ENCODE peak calls at places on chromosomes 1 and 21, in four cellular contexts. Z, E, J and R are unnamed samples. For H3K4me1 and H3K9me3, the result is how much of the 10 kb centered on the place peaks cover.

GRCh38 chr1:52825868-52826267 is 16.7 kb upstream of the ZYG11A start:
- DNase-seq in J (no peak), Z (no peak), E (no peak), R (no peak)

GRCh38 chr1:157001304-157001703 is 44.2 kb downstream of the ARHGEF11 start:
- DNase-seq in J (no peak), E (no peak), Z (no peak), R (no peak)

GRCh38 chr1:25675729-25676476 is 59.3 kb downstream of the MAN1C1 start:
- DNase-seq in E (no peak), Z (peak), J (no peak), R (no peak)

GRCh38 chr1:100622037-100622436 is 84.1 kb downstream of the GPR88 start:
- DNase-seq in J (no peak), E (no peak), Z (no peak), R (peak)

GRCh38 chr1:198878566-198878965 is 239.7 kb downstream of the PTPRC start:
- DNase-seq in Z (no peak), E (no peak), J (no peak), R (no peak)

GRCh38 chr1:201059401-201059800 is 35.9 kb upstream of the KIF21B start:
- DNase-seq in E (no peak), J (no peak), Z (no peak), R (no peak)

GRCh38 chr1:108961752-108962486 is 1.4 kb downstream of the CLCC1 start:
- DNase-seq in Z (no peak), E (no peak), J (no peak), R (peak)

GRCh38 chr21:18840239-18840638 is 436.7 kb upstream of the TMPRSS15 start:
- DNase-seq in J (no peak), E (no peak), Z (no peak), R (no peak)

GRCh38 chr1:48572632-48573258 is 100.7 kb upstream of the SPATA6 start:
- DNase-seq in E (no peak), J (no peak), Z (peak), R (no peak)

GRCh38 chr1:57848406-57848805 is 424.5 kb upstream of the DAB1 start:
- DNase-seq in E (no peak), J (no peak), Z (no peak), R (no peak)

GRCh38 chr1:232553050-232553754 is 76.7 kb downstream of the SIPA1L2 start:
- DNase-seq in Z (no peak), E (no peak), J (peak), R (no peak)

GRCh38 chr1:161069731-161070270 is at the start of gene ARHGAP30:
- DNase-seq in J (peak), Z (peak), E (peak), R (peak)

GRCh38 chr1:78676347-78676982 is 26.8 kb downstream of the IFI44 start:
- DNase-seq in J (no peak), Z (no peak), E (peak), R (no peak)

GRCh38 chr1:86798608-86799291 is 94.4 kb downstream of the SH3GLB1 start:
- DNase-seq in E (no peak), J (no peak), Z (no peak), R (no peak)

GRCh38 chr1:33370827-33371226 is 49.9 kb upstream of the A3GALT2 start:
- DNase-seq in E (no peak), Z (no peak), J (no peak), R (no peak)
- H3K4me1 ChIP-seq in E (under half), Z (under half), J (under half), R (under half)

DNA sequence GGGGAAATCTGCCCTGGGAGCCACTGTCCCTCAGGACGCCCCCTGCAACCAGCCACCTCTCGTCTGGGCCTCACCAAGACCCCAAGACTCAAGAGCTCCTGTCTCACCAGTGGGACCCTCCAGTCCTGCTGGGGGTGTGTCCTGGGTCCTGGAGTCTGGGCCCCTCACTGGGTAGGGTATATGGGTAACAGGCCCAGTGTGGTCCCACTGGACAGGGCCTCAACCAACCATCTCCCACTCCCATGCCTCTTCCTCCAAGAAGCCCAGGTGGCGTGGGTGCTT is 737 bp upstream of the VWA1 start:
- DNase-seq in Z (no peak), J (no peak), E (no peak), R (no peak)
- H3K27ac ChIP-seq in Z (peak), J (peak), E (peak), R (no peak)

DNA sequence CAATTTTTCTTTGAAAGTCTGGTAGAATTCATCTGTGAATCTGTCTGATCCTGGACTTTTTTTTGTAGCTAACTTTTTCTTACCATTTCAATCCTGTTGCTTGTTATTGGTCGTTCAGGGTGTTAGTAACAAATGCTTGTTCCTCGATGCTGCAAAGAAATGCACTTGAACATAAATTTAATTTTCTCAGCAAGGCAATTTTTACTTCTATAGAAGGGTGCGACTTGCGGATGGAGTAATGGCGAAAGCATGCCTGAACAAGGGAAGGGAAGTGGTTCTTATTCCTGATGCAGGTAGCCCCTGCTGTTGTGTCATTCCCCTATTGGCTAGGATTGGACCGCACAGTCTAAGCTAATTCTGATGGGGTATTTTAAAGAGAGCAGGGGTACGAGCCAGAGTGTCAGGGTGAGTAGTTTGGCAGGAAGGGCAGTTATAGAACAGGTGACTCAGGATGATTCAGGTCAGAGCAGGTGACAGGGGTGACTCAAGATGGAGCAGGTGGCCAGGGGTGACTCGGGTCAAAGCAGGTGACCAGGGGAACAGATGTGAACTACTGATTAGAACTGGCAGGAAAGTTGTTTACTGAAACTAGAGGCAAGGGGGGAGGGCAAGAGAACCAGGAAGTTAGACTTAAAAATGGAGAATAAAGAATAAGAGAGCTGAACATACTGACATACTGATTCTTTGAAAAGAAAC is 40.5 kb downstream of the SERINC2 start:
- DNase-seq in J (no peak), E (no peak), Z (no peak), R (no peak)
- H3K9me3 ChIP-seq in J (under half), E (under half), Z (under half), R (under half)

GRCh38 chr21:41766883-41767605 is at the start of gene RIPK4:
- DNase-seq in Z (peak), J (peak), E (peak), R (peak)
- H3K4me1 ChIP-seq in Z (under half), J (under half), E (under half), R (under half)

DNA sequence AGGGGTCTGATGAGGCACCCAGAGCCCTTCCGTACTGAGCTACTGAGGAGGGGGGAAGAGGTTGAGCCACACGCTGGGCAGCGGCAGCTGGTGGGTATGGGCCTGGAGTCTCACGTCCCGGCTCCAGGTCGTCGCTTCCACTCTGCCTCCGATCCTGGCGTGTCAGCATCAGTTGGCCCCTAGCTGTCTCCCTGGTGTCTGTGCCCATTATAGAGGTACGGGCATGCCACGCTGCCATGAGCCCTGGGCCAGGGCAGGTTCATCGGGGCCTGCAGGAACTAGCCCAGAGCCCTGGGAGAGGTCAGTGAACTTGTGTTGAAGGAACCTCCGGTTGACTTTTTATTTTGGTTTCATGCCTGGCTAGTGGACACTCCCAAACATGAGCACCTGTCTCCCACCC is 18.2 kb downstream of the COQ8A start:
- DNase-seq in J (no peak), Z (no peak), E (no peak), R (no peak)
- H3K27ac ChIP-seq in J (peak), Z (no peak), E (no peak), R (no peak)

GRCh38 chr1:27143408-27143807 is 11.5 kb downstream of the SLC9A1 start:
- DNase-seq in J (no peak), E (no peak), Z (no peak), R (no peak)
- H3K9me3 ChIP-seq in J (under half), E (under half), Z (under half), R (under half)

GRCh38 chr1:61892977-61893376 is 150.7 kb downstream of the PATJ start:
- DNase-seq in E (no peak), J (no peak), Z (no peak), R (no peak)
- H3K4me1 ChIP-seq in E (under half), J (under half), Z (under half), R (under half)

GRCh38 chr1:226100436-226101347 is 38.2 kb downstream of the H3-3A start:
- DNase-seq in J (no peak), E (peak), Z (peak), R (peak)
- H3K27ac ChIP-seq in J (no peak), E (no peak), Z (no peak), R (peak)

DNA sequence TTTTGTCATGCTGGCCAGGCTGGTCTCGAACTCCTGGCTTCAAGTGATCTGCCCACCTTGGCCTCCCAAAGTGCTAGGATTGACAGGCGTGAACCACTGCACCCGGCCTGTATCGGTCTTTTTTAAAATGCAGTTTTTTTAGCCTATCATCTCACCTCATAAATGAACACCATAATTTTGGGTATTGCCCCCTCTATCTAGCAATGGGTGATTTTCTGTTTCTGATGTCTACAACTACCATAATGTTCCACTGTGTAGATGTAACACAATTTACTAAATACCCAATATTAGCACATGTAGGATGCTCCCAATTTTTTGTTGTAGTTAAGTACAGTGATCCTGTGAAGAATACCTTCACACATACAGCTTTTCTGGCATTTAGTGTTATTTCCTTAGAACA is 2.0 kb upstream of the CAMTA1 start:
- DNase-seq in E (no peak), J (no peak), Z (no peak), R (peak)
- H3K9me3 ChIP-seq in E (under half), J (under half), Z (under half), R (under half)

GRCh38 chr1:18948913-18949688 is 7.4 kb downstream of the IFFO2 start:
- DNase-seq in E (no peak), Z (no peak), J (no peak), R (peak)

GRCh38 chr1:18950415-18951026 is 6.0 kb downstream of the IFFO2 start:
- DNase-seq in E (no peak), Z (peak), J (peak), R (peak)

GRCh38 chr1:18951416-18951815 is 5.1 kb downstream of the IFFO2 start:
- DNase-seq in J (peak), E (no peak), Z (no peak), R (peak)

GRCh38 chr1:18948048-18948912 is 8.2 kb downstream of the IFFO2 start:
- DNase-seq in Z (no peak), E (no peak), J (no peak), R (peak)

GRCh38 chr1:18949689-18950414 is 6.6 kb downstream of the IFFO2 start:
- DNase-seq in Z (no peak), E (no peak), J (no peak), R (peak)
- H3K4me1 ChIP-seq in Z (half or more), E (under half), J (under half), R (half or more)